ENCODE peak calls at places on chromosomes 4 and X, in five cellular contexts. A is endothelial cell, P is upper lobe of right lung, N is left lung, Z is GM12865. O is an unnamed sample.

GRCh38 chr4:2324891-2325290 is 63.0 kb upstream of the MXD4 start:
- DNase-seq in A (no peak), P (no peak), N (no peak), Z (no peak), O (no peak)

GRCh38 chr4:130080872-130081451 is 985.0 kb downstream of the C4orf33 start:
- DNase-seq in A (no peak), P (no peak), N (no peak), Z (no peak), O (no peak)

GRCh38 chrX:109997786-109998452 is 5.0 kb upstream of the TMEM164 start:
- DNase-seq in A (no peak), P (no peak), N (no peak), Z (no peak), O (no peak)

GRCh38 chr4:54378461-54378860 is 149.4 kb downstream of the PDGFRA start:
- DNase-seq in A (no peak), P (no peak), N (no peak), Z (no peak), O (no peak)

GRCh38 chr4:7266525-7267292 is 74.4 kb downstream of the SORCS2 start:
- DNase-seq in A (no peak), P (no peak), N (no peak), Z (no peak), O (no peak)

GRCh38 chr4:88803600-88804096 is 106.0 kb upstream of the NAP1L5 start:
- DNase-seq in A (no peak), P (no peak), N (peak), Z (peak), O (peak)

GRCh38 chrX:103616676-103617186 is 9.0 kb downstream of the TCEAL3 start:
- DNase-seq in A (no peak), P (no peak), N (no peak), Z (no peak), O (no peak)

GRCh38 chr4:150948710-150949109 is 66.4 kb downstream of the LRBA start:
- DNase-seq in A (no peak), P (no peak), N (no peak), Z (no peak), O (no peak)

GRCh38 chrX:154002215-154002719 is 17.4 kb downstream of the IRAK1 start:
- DNase-seq in A (no peak), P (peak), N (no peak), Z (peak), O (no peak)

GRCh38 chr4:139247241-139247640 is 32.8 kb downstream of the MGARP start:
- DNase-seq in A (no peak), P (no peak), N (no peak), Z (no peak), O (no peak)

GRCh38 chrX:132375941-132376340 is 112.9 kb downstream of the MBNL3 start:
- DNase-seq in A (no peak), P (no peak), N (no peak), Z (no peak), O (no peak)

GRCh38 chr4:61320154-61320553 is 120.0 kb downstream of the ADGRL3 start:
- DNase-seq in A (no peak), P (no peak), N (no peak), Z (no peak), O (no peak)

GRCh38 chrX:110081740-110082139 is 78.8 kb downstream of the TMEM164 start:
- DNase-seq in A (no peak), P (no peak), N (no peak), Z (no peak), O (no peak)

GRCh38 chr4:73734405-73735070 is 5.8 kb upstream of the CXCL8 start:
- DNase-seq in A (no peak), P (no peak), N (no peak), Z (no peak), O (no peak)

GRCh38 chr4:147815741-147816140 is 83.9 kb downstream of the ARHGAP10 start:
- DNase-seq in A (no peak), P (no peak), N (no peak), Z (no peak), O (no peak)

GRCh38 chr4:147816382-147817254 is 84.7 kb downstream of the ARHGAP10 start:
- DNase-seq in A (no peak), P (no peak), N (no peak), Z (no peak), O (no peak)

GRCh38 chr4:147814334-147814733 is 82.4 kb downstream of the ARHGAP10 start:
- DNase-seq in A (no peak), P (no peak), N (no peak), Z (no peak), O (no peak)

GRCh38 chr4:147811878-147812277 is 80.0 kb downstream of the ARHGAP10 start:
- DNase-seq in A (no peak), P (no peak), N (no peak), Z (no peak), O (no peak)

DNA sequence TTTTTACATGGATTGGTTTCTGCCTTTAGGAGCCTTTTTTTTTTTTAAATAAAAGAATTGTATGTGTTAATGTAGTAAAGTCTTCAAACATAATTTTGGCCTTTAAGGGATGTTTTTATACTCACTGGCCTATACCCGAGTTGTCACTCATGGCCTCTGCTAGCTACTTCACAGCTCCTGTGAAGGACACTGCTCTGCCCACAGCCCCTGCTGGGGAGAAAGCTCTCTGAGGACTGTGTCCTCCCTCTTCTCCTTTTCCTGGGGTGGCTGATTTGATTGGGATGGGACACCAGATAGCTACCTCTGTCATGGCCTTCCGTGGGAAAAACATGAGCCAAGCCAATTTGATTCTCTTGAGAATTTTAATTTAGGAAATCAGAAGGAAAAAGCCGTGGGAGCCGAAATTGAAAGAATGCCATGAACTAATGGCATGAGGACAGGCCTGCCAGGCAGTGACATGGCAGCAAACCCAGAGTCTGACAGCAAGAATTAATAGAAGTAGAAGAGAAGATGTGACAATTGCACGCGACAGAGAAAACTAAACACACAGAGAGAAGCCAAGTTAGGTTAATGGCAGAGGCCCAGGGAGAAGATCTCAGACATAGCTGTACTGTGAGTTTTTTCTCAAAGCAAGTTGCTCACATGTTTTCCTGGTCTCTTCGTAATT is 81.4 kb downstream of the ARHGAP10 start:
- DNase-seq in A (no peak), P (no peak), N (no peak), Z (no peak), O (no peak)
- TF ChIP-seq CTCF in A (no peak), P (no peak), N (no peak), Z (no peak), O (no peak)

DNA sequence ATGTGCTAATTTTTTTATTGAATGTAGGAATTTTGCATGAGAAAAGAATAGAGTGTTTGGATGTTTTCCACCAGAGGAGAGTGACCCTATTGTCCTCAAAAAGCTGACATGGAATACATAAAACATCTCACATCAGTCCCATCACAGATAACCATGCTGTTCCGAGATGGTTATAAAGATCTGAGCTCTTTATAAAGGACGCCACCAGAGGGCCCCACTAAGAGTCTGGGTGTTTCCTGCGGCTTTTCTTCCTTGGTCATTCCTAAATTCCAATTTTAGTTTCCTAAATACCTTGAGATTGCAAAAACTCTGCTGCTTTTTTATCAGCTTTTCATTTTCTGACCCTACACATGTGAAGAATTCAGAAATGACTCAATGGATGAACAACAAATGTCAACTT is 504.5 kb upstream of the FRG1 start:
- DNase-seq in A (peak), P (no peak), N (no peak), Z (no peak), O (no peak)
- TF ChIP-seq CTCF in A (no peak), P (no peak), N (no peak), Z (no peak), O (no peak)

DNA sequence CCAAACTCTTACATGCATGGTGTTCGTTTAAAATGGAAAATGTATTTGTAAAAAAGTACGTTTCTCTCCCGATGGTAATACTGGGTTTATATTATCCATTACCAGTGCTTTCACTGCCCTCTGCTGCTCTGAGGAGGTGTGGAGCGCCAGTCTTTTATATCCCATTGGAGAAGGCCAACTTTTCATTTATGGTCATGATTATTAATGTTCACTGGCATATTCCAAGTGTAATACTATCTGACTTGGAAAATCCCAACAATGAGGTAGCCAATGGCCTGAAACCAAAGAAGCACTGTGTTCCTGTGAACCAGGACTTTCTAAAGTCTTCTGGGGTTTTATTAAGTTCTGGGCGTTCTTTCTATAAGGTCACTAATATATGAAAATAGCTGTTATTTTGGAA is 80.7 kb downstream of the SYNPO2 start:
- DNase-seq in A (peak), P (no peak), N (peak), Z (peak), O (no peak)
- TF ChIP-seq CTCF in A (no peak), P (peak), N (peak), Z (peak), O (peak)

GRCh38 chrX:70664726-70665125 is 220.1 kb downstream of the DLG3 start:
- DNase-seq in A (peak), P (no peak), N (no peak), Z (peak), O (peak)
- TF ChIP-seq CTCF in A (no peak), P (no peak), N (no peak), Z (peak), O (no peak)

DNA sequence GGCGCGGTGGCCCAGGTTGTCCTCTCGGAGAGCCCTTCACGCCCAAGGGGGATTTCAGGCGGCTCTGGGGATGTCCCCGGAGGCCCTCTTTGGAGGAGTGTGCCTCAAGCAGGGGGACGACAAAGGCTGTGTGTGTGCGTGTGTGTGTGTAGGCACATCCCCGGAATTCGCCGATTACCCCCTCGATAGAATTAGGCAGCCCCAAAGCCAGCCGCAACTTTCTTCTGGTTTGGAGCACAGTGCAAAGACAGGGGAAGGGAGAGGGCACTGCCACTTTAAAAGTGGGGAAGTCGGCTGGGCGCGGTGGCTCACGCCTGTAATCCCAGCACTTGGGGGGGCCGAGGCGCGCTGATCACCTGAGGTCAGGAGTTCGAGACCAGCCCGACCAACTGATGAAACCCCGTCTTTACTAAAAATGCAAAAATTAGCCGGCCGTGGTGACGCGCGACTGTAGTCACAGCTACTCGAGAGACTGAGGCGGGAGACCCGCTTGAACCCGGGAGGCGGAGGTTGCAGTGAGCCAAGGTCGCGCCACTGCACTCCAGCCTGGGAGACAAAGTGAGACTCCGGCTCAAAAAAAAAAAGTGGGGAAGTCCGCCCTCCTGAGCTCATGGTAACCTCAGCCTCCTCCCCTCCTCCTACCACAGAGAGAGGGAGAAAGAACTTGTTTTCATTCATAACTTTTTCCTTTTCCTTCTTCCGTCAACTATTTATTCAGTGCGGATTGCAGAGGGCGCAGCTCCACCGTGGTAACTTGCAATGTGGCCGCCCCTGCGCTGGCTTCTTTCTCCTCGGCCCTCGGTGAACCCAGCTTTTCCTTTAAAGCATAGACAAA is 2.4 kb downstream of the SPRY1 start:
- DNase-seq in A (peak), P (peak), N (peak), Z (peak), O (peak)
- TF ChIP-seq CTCF in A (no peak), P (peak), N (no peak), Z (no peak), O (peak)

O was measured in GM10248.